ENCODE peak calls at places on chromosome 11, in five cellular contexts. J is neural progenitor cell, C is A549, G is ovary, D is lung. O is an unnamed sample.

GRCh38 chr11:38411149-38411548 is 1813.1 kb upstream of the RAG2 start:
- DNase-seq in J (no peak), C (no peak), G (no peak), D (no peak), O (no peak)

GRCh38 chr11:106082096-106082495 is 4.6 kb downstream of the AASDHPPT start:
- DNase-seq in J (no peak), C (no peak), G (no peak), D (no peak), O (no peak)

GRCh38 chr11:44709966-44710365 is 16.8 kb upstream of the TSPAN18 start:
- DNase-seq in J (no peak), C (no peak), G (no peak), D (no peak), O (no peak)

GRCh38 chr11:36240746-36241295 is 48.4 kb downstream of the COMMD9 start:
- DNase-seq in J (no peak), C (no peak), G (no peak), D (no peak), O (peak)

GRCh38 chr11:114297806-114298700 is 1.9 kb downstream of the NNMT start:
- DNase-seq in J (no peak), C (no peak), G (no peak), D (no peak), O (no peak)

GRCh38 chr11:7977251-7977917 is 9.8 kb upstream of the EIF3F start:
- DNase-seq in J (no peak), C (peak), G (no peak), D (no peak), O (no peak)

GRCh38 chr11:2573240-2574042 is 126.4 kb downstream of the KCNQ1OT1 start:
- DNase-seq in J (no peak), C (no peak), G (no peak), D (no peak), O (no peak)

GRCh38 chr11:93969925-93970922 is 50.9 kb upstream of the HEPHL1 start:
- DNase-seq in J (peak), C (no peak), G (no peak), D (no peak), O (no peak)

GRCh38 chr11:119701591-119702260 is 27.3 kb downstream of the NECTIN1 start:
- DNase-seq in J (no peak), C (no peak), G (no peak), D (no peak), O (no peak)

GRCh38 chr11:86116386-86116726 is 47.5 kb upstream of the PICALM start:
- DNase-seq in J (no peak), C (peak), G (no peak), D (no peak), O (no peak)

GRCh38 chr11:93477684-93478234 is 65.4 kb downstream of the SMCO4 start:
- DNase-seq in J (peak), C (no peak), G (no peak), D (no peak), O (no peak)

GRCh38 chr11:128298271-128298670 is 289.1 kb downstream of the ETS1 start:
- DNase-seq in J (no peak), C (no peak), G (no peak), D (no peak), O (no peak)

GRCh38 chr11:69119170-69119569 is 36.6 kb upstream of the SMIM38 start:
- DNase-seq in J (no peak), C (no peak), G (no peak), D (no peak), O (no peak)

GRCh38 chr11:41283196-41283930 is 176.1 kb downstream of the LRRC4C start:
- DNase-seq in J (no peak), C (no peak), G (no peak), D (no peak), O (no peak)

GRCh38 chr11:111335124-111335535 is 36.8 kb downstream of the POU2AF3 start:
- DNase-seq in J (no peak), C (no peak), G (no peak), D (no peak), O (no peak)

GRCh38 chr11:23399995-23400394 is 539.7 kb upstream of the CCDC179 start:
- DNase-seq in J (no peak), C (no peak), G (no peak), D (peak), O (no peak)

GRCh38 chr11:79066456-79067354 is 374.1 kb downstream of the TENM4 start:
- DNase-seq in J (peak), C (no peak), G (no peak), D (no peak), O (no peak)

GRCh38 chr11:125218336-125218735 is 53.8 kb downstream of the PKNOX2 start:
- DNase-seq in J (no peak), C (no peak), G (no peak), D (no peak), O (no peak)

GRCh38 chr11:65290448-65291165 is 24.1 kb upstream of the CDC42EP2 start:
- DNase-seq in J (no peak), C (peak), G (peak), D (peak), O (peak)

GRCh38 chr11:32960553-32961164 is 55.0 kb upstream of the DEPDC7 start:
- DNase-seq in J (peak), C (peak), G (no peak), D (no peak), O (no peak)

GRCh38 chr11:130381317-130381716 is 47.1 kb downstream of the ADAMTS8 start:
- DNase-seq in J (no peak), C (peak), G (no peak), D (no peak), O (no peak)

GRCh38 chr11:119108151-119108856 is 1.2 kb downstream of the C2CD2L start:
- DNase-seq in J (peak), C (no peak), G (no peak), D (peak), O (no peak)

GRCh38 chr11:28347351-28347750 is 239.2 kb downstream of the METTL15 start:
- DNase-seq in J (no peak), C (no peak), G (no peak), D (no peak), O (no peak)

GRCh38 chr11:29312817-29313216 is 704.0 kb downstream of the KCNA4 start:
- DNase-seq in J (no peak), C (no peak), G (no peak), D (no peak), O (no peak)

DNA sequence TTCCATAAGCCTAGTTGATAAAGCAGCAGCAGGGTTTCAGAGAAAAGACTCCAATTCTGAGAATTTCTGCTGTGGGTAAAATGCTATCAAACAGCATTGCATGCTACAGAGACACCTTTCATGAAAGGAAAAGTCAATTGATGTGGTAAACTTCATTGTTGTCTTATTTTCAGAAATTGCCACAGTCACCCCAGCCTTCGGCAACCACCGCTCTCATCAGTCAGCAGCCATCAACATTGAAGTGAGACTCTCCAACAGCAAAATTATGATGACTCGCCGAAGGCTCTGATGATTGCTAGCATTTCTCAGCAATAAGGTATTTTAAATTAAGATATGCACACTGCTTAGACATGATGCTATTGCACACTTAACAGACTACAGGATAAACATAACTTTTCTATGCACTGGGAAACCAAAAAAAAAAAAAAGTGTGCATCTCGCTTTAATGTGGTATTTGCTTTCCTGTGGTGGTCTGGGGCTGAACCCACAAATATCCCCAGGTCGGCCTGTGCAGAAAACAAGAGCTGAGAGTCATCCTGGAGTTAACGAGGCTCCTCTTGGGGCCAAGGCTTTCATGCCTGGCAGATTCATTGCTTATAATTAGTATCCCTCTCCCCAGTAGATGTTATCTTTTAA is 192.1 kb downstream of the CTTN start:
- DNase-seq in J (no peak), C (no peak), G (no peak), D (no peak), O (no peak)
- TF ChIP-seq CTCF in J (no peak), C (no peak), G (no peak), D (no peak), O (no peak)

GRCh38 chr11:112858289-112859023 is 102.8 kb upstream of the NCAM1 start:
- DNase-seq in J (no peak), C (no peak), G (no peak), D (no peak), O (no peak)
- H3K27ac ChIP-seq in J (no peak), C (no peak), G (no peak), D (no peak), O (no peak)

GRCh38 chr11:131447898-131448297 is 77.5 kb downstream of the NTM start:
- DNase-seq in J (no peak), C (no peak), G (no peak), D (no peak), O (no peak)

GRCh38 chr11:131446657-131447056 is 76.2 kb downstream of the NTM start:
- DNase-seq in J (no peak), C (no peak), G (no peak), D (no peak), O (no peak)

GRCh38 chr11:131449391-131450019 is 79.1 kb downstream of the NTM start:
- DNase-seq in J (no peak), C (no peak), G (no peak), D (no peak), O (no peak)

GRCh38 chr11:131441398-131441797 is 71.0 kb downstream of the NTM start:
- DNase-seq in J (no peak), C (no peak), G (no peak), D (no peak), O (no peak)

DNA sequence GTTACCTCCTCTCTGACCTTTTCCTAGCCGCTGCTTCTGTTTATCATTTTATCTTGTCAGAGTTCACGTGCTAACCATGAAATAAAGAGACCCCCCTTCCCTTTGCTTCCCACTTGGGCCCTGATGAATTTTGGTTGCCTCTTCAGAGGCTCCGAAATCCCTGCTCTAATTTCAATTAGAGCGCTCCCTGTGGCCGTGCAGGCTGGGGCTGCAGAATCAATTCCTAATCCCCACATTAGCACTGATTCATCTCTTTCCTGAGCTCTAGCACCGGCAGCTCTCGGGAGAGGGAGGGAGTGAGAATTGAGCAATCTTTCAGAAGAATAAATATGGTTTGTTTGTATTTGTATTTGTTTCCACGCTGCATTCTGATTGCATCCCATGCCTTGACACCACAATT is 76.9 kb downstream of the NTM start:
- DNase-seq in J (peak), C (no peak), G (no peak), D (no peak), O (no peak)
- TF ChIP-seq CTCF in J (peak), C (no peak), G (no peak), D (no peak), O (no peak)

GRCh38 chr11:117180661-117181585 is 2.4 kb downstream of the SIDT2 start:
- DNase-seq in J (peak), C (peak), G (peak), D (peak), O (peak)
- H3K27ac ChIP-seq in J (no peak), C (peak), G (peak), D (peak), O (peak)

GRCh38 chr11:112357488-112357887 is 96.8 kb upstream of the PLET1 start:
- DNase-seq in J (no peak), C (no peak), G (no peak), D (no peak), O (no peak)

GRCh38 chr11:112352907-112353306 is 92.2 kb upstream of the PLET1 start:
- DNase-seq in J (no peak), C (no peak), G (no peak), D (no peak), O (no peak)

GRCh38 chr11:112354364-112354763 is 93.7 kb upstream of the PLET1 start:
- DNase-seq in J (no peak), C (no peak), G (no peak), D (no peak), O (no peak)

GRCh38 chr11:112361396-112361795 is 100.7 kb upstream of the PLET1 start:
- DNase-seq in J (no peak), C (no peak), G (no peak), D (no peak), O (no peak)

GRCh38 chr11:112355726-112356125 is 95.1 kb upstream of the PLET1 start:
- DNase-seq in J (peak), C (peak), G (peak), D (peak), O (no peak)
- TF ChIP-seq CTCF in J (peak), C (no peak), G (no peak), D (no peak), O (peak)